ENCODE peak calls at places on chromosome 5, in nine cellular contexts. Y, L, Q, X, I, O, J, N and M are unnamed samples. For H3K4me1, the result is how much of the 10 kb centered on the place peaks cover.

GRCh38 chr5:142894749-142895148 is 124.6 kb downstream of the ARHGAP26 start:
- DNase-seq in Y (no peak), L (no peak), Q (peak), X (no peak), I (no peak), O (no peak), J (no peak), N (no peak), M (no peak)

GRCh38 chr5:177452688-177453638 is 6.3 kb downstream of the PRR7 start:
- DNase-seq in Y (no peak), L (no peak), Q (no peak), X (no peak), I (no peak), O (peak), J (no peak), N (no peak), M (no peak)

GRCh38 chr5:65815156-65815555 is 93.2 kb downstream of the NLN start:
- DNase-seq in Y (no peak), L (no peak), Q (no peak), X (no peak), I (no peak), O (no peak), J (no peak), N (no peak), M (no peak)

GRCh38 chr5:122457178-122457826 is 145.3 kb downstream of the SNCAIP start:
- DNase-seq in Y (no peak), L (no peak), Q (no peak), X (no peak), I (no peak), O (no peak), J (no peak), N (no peak), M (no peak)

GRCh38 chr5:109655841-109656240 is 33.9 kb upstream of the MAN2A1 start:
- DNase-seq in Y (no peak), L (no peak), Q (peak), X (no peak), I (no peak), O (no peak), J (no peak), N (no peak), M (no peak)

GRCh38 chr5:42811591-42812392 is at the start of gene SELENOP:
- DNase-seq in Y (no peak), L (peak), Q (no peak), X (peak), I (peak), O (peak), J (peak), N (peak), M (no peak)

GRCh38 chr5:170809551-170809950 is 26.0 kb downstream of the GABRP start:
- DNase-seq in Y (no peak), L (peak), Q (peak), X (no peak), I (no peak), O (peak), J (peak), N (no peak), M (no peak)

GRCh38 chr5:138352722-138353549 is 451 bp downstream of the KDM3B start:
- DNase-seq in Y (peak), L (no peak), Q (peak), X (peak), I (peak), O (peak), J (peak), N (peak), M (no peak)

GRCh38 chr5:137613554-137614265 is 114.6 kb upstream of the SPOCK1 start:
- DNase-seq in Y (no peak), L (no peak), Q (peak), X (no peak), I (no peak), O (no peak), J (no peak), N (no peak), M (peak)

GRCh38 chr5:163619951-163620350 is 114.5 kb downstream of the MAT2B start:
- DNase-seq in Y (no peak), L (no peak), Q (no peak), X (no peak), I (no peak), O (no peak), J (no peak), N (no peak), M (no peak)

GRCh38 chr5:154313360-154314017 is 123.0 kb downstream of the GALNT10 start:
- DNase-seq in Y (no peak), L (no peak), Q (no peak), X (no peak), I (no peak), O (no peak), J (no peak), N (no peak), M (no peak)

GRCh38 chr5:151285683-151286082 is 17.9 kb downstream of the SLC36A3 start:
- DNase-seq in Y (no peak), L (no peak), Q (peak), X (peak), I (no peak), O (no peak), J (no peak), N (no peak), M (no peak)

GRCh38 chr5:172115541-172115982 is 72.5 kb downstream of the STK10 start:
- DNase-seq in Y (no peak), L (no peak), Q (no peak), X (no peak), I (no peak), O (no peak), J (no peak), N (no peak), M (no peak)

GRCh38 chr5:68192679-68193060 is 22.9 kb upstream of the PIK3R1 start:
- DNase-seq in Y (no peak), L (no peak), Q (no peak), X (no peak), I (no peak), O (no peak), J (no peak), N (no peak), M (no peak)

GRCh38 chr5:135559342-135559741 is 19.4 kb downstream of the CXCL14 start:
- DNase-seq in Y (no peak), L (peak), Q (no peak), X (no peak), I (no peak), O (no peak), J (no peak), N (no peak), M (no peak)

GRCh38 chr5:36364473-36364872 is 62.8 kb upstream of the RANBP3L start:
- DNase-seq in Y (no peak), L (no peak), Q (no peak), X (no peak), I (no peak), O (no peak), J (no peak), N (no peak), M (no peak)

GRCh38 chr5:109922396-109922995 is 232.8 kb downstream of the MAN2A1 start:
- DNase-seq in Y (no peak), L (no peak), Q (no peak), X (no peak), I (no peak), O (no peak), J (no peak), N (no peak), M (no peak)

GRCh38 chr5:172452398-172453205 is 1.7 kb downstream of the SH3PXD2B start:
- DNase-seq in Y (no peak), L (peak), Q (peak), X (no peak), I (no peak), O (peak), J (peak), N (no peak), M (no peak)

GRCh38 chr5:72347801-72348305 is 27.7 kb downstream of the PTCD2 start:
- DNase-seq in Y (no peak), L (peak), Q (peak), X (no peak), I (no peak), O (peak), J (no peak), N (no peak), M (no peak)

GRCh38 chr5:133708451-133708850 is 96.1 kb upstream of the FSTL4 start:
- DNase-seq in Y (no peak), L (no peak), Q (no peak), X (no peak), I (no peak), O (no peak), J (no peak), N (no peak), M (no peak)

GRCh38 chr5:62308439-62308838 is 2.4 kb downstream of the KIF2A start:
- DNase-seq in Y (no peak), L (no peak), Q (no peak), X (no peak), I (no peak), O (no peak), J (no peak), N (no peak), M (no peak)

GRCh38 chr5:74975582-74975981 is 76.8 kb downstream of the GCNT4 start:
- DNase-seq in Y (no peak), L (no peak), Q (no peak), X (no peak), I (no peak), O (no peak), J (no peak), N (no peak), M (no peak)
- H3K4me1 ChIP-seq in Y (under half), L (under half), Q (under half), X (under half), I (under half), O (under half), J (under half), N (under half), M (under half)

DNA sequence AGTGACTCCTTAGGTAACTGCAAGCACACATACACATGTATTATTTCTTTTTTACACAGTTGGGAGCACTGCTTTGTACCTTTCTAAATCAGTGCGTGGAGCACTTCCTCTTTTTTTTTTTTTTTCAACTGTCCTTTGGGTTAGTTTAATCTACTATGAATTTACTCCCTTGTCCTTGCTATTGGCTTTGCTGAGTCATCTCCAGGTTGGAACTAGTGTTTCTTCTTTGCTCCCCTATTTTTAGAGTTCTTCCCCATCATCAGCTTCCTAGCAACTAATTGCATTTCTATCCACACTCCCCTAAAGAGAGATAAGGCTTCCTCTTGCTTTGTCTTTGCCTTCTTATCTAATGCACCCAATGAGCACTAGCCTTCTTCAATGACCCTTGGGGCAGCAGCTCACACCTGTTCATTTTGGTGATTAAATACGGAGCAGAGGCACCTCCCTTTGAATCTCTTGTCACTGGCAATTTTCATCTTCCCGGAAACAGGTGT is 24.3 kb downstream of the S100Z start:
- DNase-seq in Y (no peak), L (no peak), Q (no peak), X (no peak), I (no peak), O (no peak), J (no peak), N (no peak), M (no peak)
- H3K4me3 ChIP-seq in Y (no peak), L (no peak), Q (no peak), X (no peak), I (no peak), O (no peak), J (no peak), N (no peak), M (no peak)

DNA sequence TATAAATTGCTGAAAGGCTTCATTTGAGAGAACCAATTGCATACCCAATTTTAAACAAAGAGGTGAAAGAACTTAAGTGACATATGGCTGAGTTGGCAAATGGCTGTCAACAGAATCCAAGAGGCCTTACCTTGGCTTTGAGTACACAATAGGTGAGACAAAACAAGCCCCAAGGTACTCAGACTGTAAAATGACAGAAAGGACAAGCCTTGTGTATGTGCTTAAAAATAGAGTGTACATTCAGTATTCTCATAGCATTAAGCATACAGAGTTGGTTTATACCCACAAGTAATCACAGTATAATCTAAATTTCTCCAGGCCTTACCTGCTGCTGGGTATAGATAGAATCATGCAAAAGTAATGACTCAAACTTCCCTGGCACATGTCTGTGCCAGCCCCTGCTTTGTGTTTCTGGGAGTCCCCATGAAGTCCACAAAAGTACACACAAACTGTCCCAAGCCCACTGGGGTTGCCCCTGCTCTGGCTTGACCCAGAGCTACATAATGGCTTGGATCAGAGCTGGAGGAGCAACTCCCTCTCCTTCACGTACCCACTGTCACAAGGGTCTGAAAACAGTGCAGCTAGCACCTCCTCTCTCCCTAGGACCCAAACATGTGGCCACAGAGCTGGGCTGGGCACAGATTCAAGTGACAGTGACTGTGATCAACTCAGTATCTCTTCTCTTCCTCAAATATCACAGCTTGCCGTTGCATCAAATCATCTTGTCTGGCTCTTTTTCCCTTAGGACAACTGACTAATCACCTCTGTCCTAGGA is 250.8 kb downstream of the ENC1 start:
- DNase-seq in Y (no peak), L (no peak), Q (no peak), X (no peak), I (no peak), O (no peak), J (no peak), N (no peak), M (no peak)
- H3K4me1 ChIP-seq in Y (under half), L (under half), Q (under half), X (under half), I (under half), O (under half), J (under half), N (under half), M (under half)

GRCh38 chr5:76717222-76718083 is 1.5 kb downstream of the F2R start:
- DNase-seq in Y (no peak), L (no peak), Q (no peak), X (no peak), I (no peak), O (peak), J (no peak), N (no peak), M (no peak)

GRCh38 chr5:76715734-76716455 is at the start of gene F2R:
- DNase-seq in Y (peak), L (no peak), Q (peak), X (no peak), I (no peak), O (peak), J (peak), N (peak), M (no peak)

GRCh38 chr5:76716456-76717157 is 681 bp downstream of the F2R start:
- DNase-seq in Y (no peak), L (no peak), Q (peak), X (no peak), I (no peak), O (peak), J (no peak), N (no peak), M (no peak)

GRCh38 chr5:76718880-76719279 is 3.0 kb downstream of the F2R start:
- DNase-seq in Y (no peak), L (no peak), Q (no peak), X (no peak), I (no peak), O (no peak), J (no peak), N (no peak), M (no peak)

DNA sequence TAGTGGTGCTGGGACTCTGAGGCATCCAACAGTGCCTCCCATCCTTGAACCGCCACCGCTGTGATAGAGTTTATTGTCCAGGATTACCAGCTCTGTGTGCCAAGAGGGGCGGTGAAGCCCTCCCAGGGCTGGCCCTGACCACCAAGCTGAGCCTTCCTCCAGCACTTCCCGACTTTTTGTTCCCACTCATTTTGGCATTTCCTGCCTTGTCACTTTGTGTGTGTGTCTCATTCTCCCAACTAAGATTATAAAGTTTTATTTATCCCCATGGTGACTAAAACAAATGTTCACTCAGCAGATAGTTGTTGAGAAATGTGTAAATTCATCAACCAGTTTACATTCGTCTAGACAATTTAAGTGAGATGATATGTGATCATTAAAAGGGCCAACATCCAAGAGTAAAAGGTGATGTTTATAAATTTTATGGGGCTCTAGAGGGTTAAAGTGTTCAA is 2.5 kb downstream of the F2R start:
- DNase-seq in Y (no peak), L (no peak), Q (no peak), X (no peak), I (no peak), O (peak), J (no peak), N (no peak), M (no peak)
- H3K4me3 ChIP-seq in Y (no peak), L (no peak), Q (peak), X (peak), I (no peak), O (no peak), J (no peak), N (no peak), M (no peak)

GRCh38 chr5:132466453-132467291 is 23.9 kb downstream of the IRF1 start:
- DNase-seq in Y (peak), L (no peak), Q (no peak), X (no peak), I (no peak), O (peak), J (peak), N (peak), M (no peak)
- H3K4me1 ChIP-seq in Y (half or more), L (under half), Q (under half), X (under half), I (under half), O (under half), J (half or more), N (under half), M (half or more)

GRCh38 chr5:76476639-76477038 is 73.6 kb downstream of the IQGAP2 start:
- DNase-seq in Y (no peak), L (no peak), Q (no peak), X (no peak), I (no peak), O (no peak), J (no peak), N (no peak), M (no peak)
- H3K4me3 ChIP-seq in Y (no peak), L (no peak), Q (no peak), X (no peak), I (no peak), O (no peak), J (no peak), N (no peak), M (no peak)

GRCh38 chr5:56313004-56313531 is 79.9 kb upstream of the ANKRD55 start:
- DNase-seq in Y (no peak), L (no peak), Q (no peak), X (no peak), I (no peak), O (no peak), J (no peak), N (no peak), M (no peak)

GRCh38 chr5:56311306-56311904 is 78.3 kb upstream of the ANKRD55 start:
- DNase-seq in Y (no peak), L (no peak), Q (no peak), X (no peak), I (no peak), O (no peak), J (no peak), N (no peak), M (no peak)

GRCh38 chr5:56313596-56313995 is 80.5 kb upstream of the ANKRD55 start:
- DNase-seq in Y (no peak), L (no peak), Q (no peak), X (no peak), I (no peak), O (no peak), J (no peak), N (no peak), M (no peak)

GRCh38 chr5:56316302-56316994 is 83.3 kb upstream of the ANKRD55 start:
- DNase-seq in Y (no peak), L (no peak), Q (no peak), X (no peak), I (no peak), O (no peak), J (no peak), N (no peak), M (no peak)

DNA sequence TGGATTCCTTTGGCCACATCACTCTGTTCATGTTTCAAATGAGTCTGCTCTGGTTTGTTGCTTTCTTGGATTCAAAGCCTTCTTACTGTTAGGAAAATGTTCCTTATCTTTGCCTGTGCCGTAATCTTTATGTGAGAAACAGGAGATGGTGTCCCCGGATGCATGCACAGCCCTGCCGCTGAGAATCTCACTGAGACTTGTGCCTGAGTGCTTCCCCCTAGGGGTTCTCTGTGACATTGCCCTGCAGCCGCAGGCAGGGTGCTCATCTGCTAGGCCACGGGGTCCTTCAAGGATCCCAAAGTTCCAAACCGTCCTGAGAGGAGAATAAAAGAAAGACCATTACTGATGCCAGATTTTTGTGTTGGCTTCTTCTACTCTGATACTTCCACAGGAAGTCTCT is 81.4 kb upstream of the ANKRD55 start:
- DNase-seq in Y (no peak), L (no peak), Q (peak), X (no peak), I (no peak), O (no peak), J (no peak), N (no peak), M (no peak)
- H3K4me1 ChIP-seq in Y (under half), L (under half), Q (under half), X (under half), I (under half), O (under half), J (under half), N (under half), M (under half)

DNA sequence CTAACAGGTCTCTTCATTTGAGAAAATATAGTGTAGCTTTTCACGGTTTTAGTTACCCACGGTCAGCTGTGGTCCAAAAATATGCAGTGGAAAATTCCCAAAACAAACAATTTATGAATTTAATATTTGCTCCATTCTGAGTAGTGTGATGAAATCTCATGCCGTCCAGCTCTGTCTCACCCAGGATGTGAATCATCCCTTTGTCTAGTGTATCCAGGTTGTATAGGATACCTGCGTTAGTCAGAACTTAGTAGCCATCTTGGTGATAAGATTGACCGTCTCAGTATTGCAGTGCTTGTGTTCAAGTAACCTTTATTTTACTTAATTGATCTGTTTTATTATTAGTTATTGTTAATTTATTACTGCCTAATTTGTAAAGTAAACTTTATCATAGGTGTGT is 41.1 kb downstream of the NDUFS4 start:
- DNase-seq in Y (no peak), L (peak), Q (no peak), X (no peak), I (no peak), O (no peak), J (no peak), N (no peak), M (no peak)
- H3K4me3 ChIP-seq in Y (no peak), L (peak), Q (no peak), X (no peak), I (no peak), O (no peak), J (no peak), N (no peak), M (no peak)

DNA sequence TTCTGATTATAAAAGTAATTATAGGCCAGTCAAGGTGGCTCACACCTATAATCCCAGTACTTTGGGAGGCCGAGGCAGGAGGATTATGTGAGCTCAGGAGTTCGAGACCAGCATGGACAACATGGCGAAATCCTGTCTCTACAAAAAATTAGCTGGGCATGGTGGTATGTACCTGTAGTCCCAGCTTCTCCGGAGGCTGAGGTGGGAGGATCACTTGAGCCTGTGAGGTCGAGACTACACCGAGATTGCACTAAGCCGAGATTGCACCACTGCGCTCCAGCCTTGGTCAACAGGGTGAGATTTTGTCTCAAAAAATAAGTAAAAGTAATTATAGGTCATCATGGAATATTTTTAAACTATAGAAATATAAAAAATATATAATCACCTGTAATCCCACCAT is 18.1 kb downstream of the IRF1 start:
- DNase-seq in Y (no peak), L (no peak), Q (no peak), X (no peak), I (no peak), O (no peak), J (peak), N (no peak), M (no peak)
- H3K4me1 ChIP-seq in Y (half or more), L (under half), Q (under half), X (under half), I (under half), O (under half), J (half or more), N (under half), M (under half)